ENCODE peak calls at places on chromosomes 7 and 10, in four cellular contexts. F is effector memory CD4-positive, alpha-beta T cell; V is T-helper 22 cell; Z is choroid plexus epithelial cell. K is an unnamed sample.

GRCh38 chr7:85176197-85176596 is 10.7 kb downstream of the SEMA3D start:
- DNase-seq in F (no peak), V (no peak), Z (no peak), K (no peak)

GRCh38 chr10:102268333-102268999 is 23.1 kb downstream of the GBF1 start:
- DNase-seq in F (no peak), V (no peak), Z (peak), K (no peak)

GRCh38 chr7:70694357-70694908 is 437.5 kb upstream of the GALNT17 start:
- DNase-seq in F (no peak), V (peak), Z (peak), K (no peak)

GRCh38 chr7:109206196-109206595 is 636.5 kb downstream of the DNAJB9 start:
- DNase-seq in F (no peak), V (no peak), Z (no peak), K (no peak)

GRCh38 chr10:104325436-104326430 is 12.5 kb downstream of the ITPRIP start:
- DNase-seq in F (no peak), V (no peak), Z (peak), K (no peak)

GRCh38 chr7:26534649-26535482 is 243.2 kb downstream of the SNX10 start:
- DNase-seq in F (no peak), V (no peak), Z (no peak), K (no peak)

GRCh38 chr7:29426587-29426986 is 137.0 kb upstream of the PRR15 start:
- DNase-seq in F (no peak), V (no peak), Z (no peak), K (no peak)

GRCh38 chr10:48705407-48705938 is 20.8 kb downstream of the WDFY4 start:
- DNase-seq in F (no peak), V (no peak), Z (no peak), K (no peak)

GRCh38 chr10:131895116-131895515 is 5.7 kb upstream of the PPP2R2D start:
- DNase-seq in F (no peak), V (no peak), Z (no peak), K (no peak)

GRCh38 chr10:116274141-116274861 is 1.3 kb upstream of the GFRA1 start:
- DNase-seq in F (no peak), V (no peak), Z (no peak), K (no peak)

GRCh38 chr7:29955799-29956476 is 33.7 kb downstream of the SCRN1 start:
- DNase-seq in F (no peak), V (no peak), Z (no peak), K (peak)

GRCh38 chr10:131146790-131147189 is 164.7 kb downstream of the TCERG1L start:
- DNase-seq in F (no peak), V (no peak), Z (no peak), K (no peak)

GRCh38 chr7:41754046-41754445 is 51.2 kb upstream of the INHBA start:
- DNase-seq in F (no peak), V (no peak), Z (no peak), K (no peak)

GRCh38 chr10:50607526-50607925 is 16.2 kb downstream of the SGMS1 start:
- DNase-seq in F (no peak), V (no peak), Z (peak), K (peak)

GRCh38 chr10:48978318-48978717 is 38.7 kb upstream of the LRRC18 start:
- DNase-seq in F (no peak), V (no peak), Z (no peak), K (no peak)

GRCh38 chr7:17530249-17530648 is 231.8 kb downstream of the AHR start:
- DNase-seq in F (no peak), V (no peak), Z (peak), K (no peak)

GRCh38 chr7:1466524-1467271 is 7.4 kb upstream of the MICALL2 start:
- DNase-seq in F (no peak), V (no peak), Z (peak), K (no peak)

K was measured in AML-193.